ENCODE peak calls at places on chromosomes 13 and 19, in five cellular contexts. U, L, O, N and P are unnamed samples.

GRCh38 chr13:43196171-43196611 is 172.8 kb downstream of the DNAJC15 start:
- DNase-seq in U (peak), L (no peak), O (no peak), N (no peak), P (no peak)

GRCh38 chr19:20664917-20665781 is 3.8 kb upstream of the ZNF626 start:
- DNase-seq in U (peak), L (no peak), O (no peak), N (no peak), P (no peak)

GRCh38 chr13:45511310-45512147 is 46.8 kb downstream of the COG3 start:
- DNase-seq in U (no peak), L (no peak), O (no peak), N (peak), P (peak)

GRCh38 chr19:46481187-46481586 is 9.8 kb upstream of the PNMA8A start:
- DNase-seq in U (no peak), L (no peak), O (no peak), N (no peak), P (peak)

GRCh38 chr19:47070756-47071155 is 22.3 kb upstream of the TMEM160 start:
- DNase-seq in U (no peak), L (no peak), O (no peak), N (no peak), P (no peak)

GRCh38 chr19:12984143-12984627 is 11.1 kb upstream of the NFIX start:
- DNase-seq in U (no peak), L (no peak), O (no peak), N (no peak), P (no peak)

GRCh38 chr13:23985846-23986245 is 88.5 kb upstream of the C1QTNF9B start:
- DNase-seq in U (no peak), L (no peak), O (no peak), N (no peak), P (no peak)

GRCh38 chr19:53810891-53811290 is 13.2 kb downstream of the NLRP12 start:
- DNase-seq in U (no peak), L (no peak), O (no peak), N (no peak), P (no peak)

GRCh38 chr19:33325920-33326319 is 23.6 kb upstream of the CEBPA start:
- DNase-seq in U (no peak), L (no peak), O (no peak), N (no peak), P (peak)

GRCh38 chr13:99516153-99516929 is 15.1 kb downstream of the TM9SF2 start:
- DNase-seq in U (no peak), L (no peak), O (no peak), N (no peak), P (no peak)

GRCh38 chr13:87129602-87130300 is 541.4 kb upstream of the SLITRK5 start:
- DNase-seq in U (no peak), L (no peak), O (no peak), N (peak), P (no peak)

GRCh38 chr13:72170571-72170970 is 303.6 kb upstream of the DACH1 start:
- DNase-seq in U (no peak), L (no peak), O (no peak), N (no peak), P (no peak)

GRCh38 chr19:41753159-41753558 is 2.2 kb upstream of the CEACAM6 start:
- DNase-seq in U (peak), L (peak), O (no peak), N (no peak), P (peak)

DNA sequence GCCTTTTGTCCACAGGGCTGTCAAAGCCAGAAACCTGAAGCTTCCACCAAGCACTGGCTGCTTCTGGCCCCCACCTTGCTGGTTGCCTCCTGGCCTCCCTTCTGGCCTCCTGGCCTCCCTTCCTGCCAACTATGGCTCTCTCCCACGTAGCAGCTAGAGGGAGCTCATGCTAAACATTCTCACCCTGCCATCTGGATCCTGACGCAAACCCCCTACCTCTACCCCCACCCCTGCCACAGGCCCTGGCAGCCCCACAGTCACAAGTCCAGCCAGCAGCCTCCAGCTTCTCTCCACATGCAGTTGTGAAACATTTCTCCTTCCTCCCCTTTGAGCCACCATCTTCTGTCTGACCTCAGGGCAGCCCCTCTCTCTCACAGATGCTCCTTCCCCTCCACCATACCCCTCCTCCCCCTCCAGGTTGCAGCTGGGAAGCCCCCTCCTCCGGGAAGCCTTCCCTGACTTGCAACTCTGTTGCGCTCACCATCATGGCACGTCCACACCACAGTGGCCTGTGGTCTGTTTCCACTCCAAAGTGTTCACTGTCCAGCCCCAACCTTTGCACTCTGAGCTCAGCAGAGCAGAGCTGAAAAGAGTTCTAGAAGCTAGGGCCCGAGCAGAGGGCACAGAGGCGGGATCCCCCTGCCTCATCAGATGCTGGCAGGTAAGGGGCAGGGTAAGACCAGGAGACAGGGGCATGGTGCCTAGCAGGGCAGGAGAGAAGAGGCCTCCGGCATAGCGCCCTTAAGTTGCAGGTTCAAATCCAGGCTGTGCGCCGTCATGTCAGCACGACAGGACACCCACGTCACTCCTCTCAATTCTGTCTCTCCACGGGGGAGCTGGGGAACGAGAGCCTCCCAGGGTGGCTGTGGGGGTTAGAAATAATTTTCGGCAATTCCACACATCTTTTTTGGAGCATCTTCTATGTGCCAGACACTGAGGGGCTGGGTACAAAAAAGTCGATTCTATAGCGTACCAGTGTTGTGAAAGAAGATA is 7.3 kb downstream of the ADGRL1 start:
- DNase-seq in U (no peak), L (no peak), O (no peak), N (no peak), P (no peak)
- TF ChIP-seq CTCF in U (no peak), L (no peak), O (no peak), N (peak), P (no peak)

DNA sequence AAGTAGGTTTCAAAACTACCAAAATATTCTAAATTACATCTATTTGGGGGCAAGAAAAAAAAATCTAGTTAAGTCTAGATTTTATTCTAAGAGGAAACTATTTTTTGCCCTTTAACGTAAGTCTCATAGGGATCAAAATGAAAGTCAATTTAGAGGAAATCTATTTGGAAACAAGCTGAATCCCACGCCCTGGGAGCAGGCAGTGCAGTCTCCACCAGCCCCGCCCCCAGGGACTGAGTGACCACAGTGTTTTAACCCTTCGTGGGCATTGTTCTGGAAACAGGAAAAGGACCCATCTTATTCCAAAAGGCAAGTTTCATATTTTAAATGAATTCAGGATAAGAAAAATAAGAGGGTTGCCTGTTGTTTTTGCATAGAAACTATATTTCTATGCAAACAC is 209.7 kb downstream of the SPRY2 start:
- DNase-seq in U (peak), L (no peak), O (peak), N (peak), P (peak)
- H3K4me3 ChIP-seq in U (peak), L (no peak), O (peak), N (no peak), P (peak)

DNA sequence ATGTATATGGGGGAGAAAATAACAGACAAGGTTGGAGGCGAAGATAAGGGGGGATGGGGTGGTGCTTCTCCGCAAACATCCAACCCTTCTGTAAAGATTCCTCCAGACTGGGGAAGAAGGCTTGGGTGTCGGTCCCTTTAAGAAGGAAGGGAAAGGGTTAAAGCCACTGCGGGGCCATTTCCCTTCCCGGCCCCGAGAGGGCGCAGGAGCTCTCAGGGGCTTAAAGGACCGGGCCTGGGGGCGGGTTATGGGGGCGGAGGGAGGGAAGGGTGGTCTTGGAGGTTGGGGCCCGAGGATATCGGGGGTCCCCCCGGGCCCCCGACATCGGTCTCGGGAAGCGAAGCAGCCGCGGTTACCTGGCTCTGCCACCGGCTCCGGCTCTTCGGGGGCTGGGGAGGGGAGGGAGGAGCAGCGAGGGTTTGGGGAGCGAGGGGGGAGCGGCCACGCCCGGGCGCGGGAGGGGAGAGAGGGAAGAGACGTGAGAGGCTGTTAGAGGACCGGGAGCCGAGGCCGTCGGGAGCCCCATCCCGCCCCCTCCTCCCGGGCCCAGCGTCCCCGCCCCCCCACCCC is 2.8 kb downstream of the TNNT1 start:
- DNase-seq in U (peak), L (no peak), O (no peak), N (peak), P (no peak)
- TF ChIP-seq CTCF in U (peak), L (no peak), O (no peak), N (peak), P (peak)

GRCh38 chr19:50500753-50501151 is 10.2 kb downstream of the JOSD2 start:
- DNase-seq in U (peak), L (peak), O (no peak), N (no peak), P (no peak)
- H3K4me3 ChIP-seq in U (peak), L (no peak), O (no peak), N (no peak), P (no peak)